ENCODE peak calls at places on chromosomes 3 and 15, in nine cellular contexts. G is A673, Q is fibroblast of lung, X is thyroid gland, N is heart left ventricle, Y is ovary, J is hepatocyte, U is tibial nerve, I is lung. L is an unnamed sample.

GRCh38 chr3:151182349-151183079 is 20.5 kb downstream of the GPR171 start:
- DNase-seq in G (no peak), Q (no peak), X (no peak), N (no peak), Y (no peak), J (no peak), U (no peak), I (no peak), L (no peak)

GRCh38 chr3:51396401-51396800 is 5.3 kb downstream of the RBM15B start:
- DNase-seq in G (no peak), Q (no peak), X (no peak), N (no peak), Y (no peak), J (no peak), U (no peak), I (no peak), L (no peak)

GRCh38 chr3:30643763-30644462 is 37.5 kb downstream of the TGFBR2 start:
- DNase-seq in G (no peak), Q (no peak), X (peak; percentile 6), N (no peak), Y (no peak), J (no peak), U (no peak), I (no peak), L (no peak)

GRCh38 chr3:27613846-27614500 is 108.2 kb downstream of the EOMES start:
- DNase-seq in G (no peak), Q (peak; percentile 67), X (no peak), N (no peak), Y (no peak), J (no peak), U (no peak), I (no peak), L (no peak)

GRCh38 chr3:26484140-26484539 is 138.4 kb upstream of the LRRC3B start:
- DNase-seq in G (peak; percentile 43), Q (no peak), X (no peak), N (no peak), Y (no peak), J (peak; percentile 13), U (no peak), I (no peak), L (no peak)

GRCh38 chr15:64753419-64754185 is 21.8 kb downstream of the RBPMS2 start:
- DNase-seq in G (no peak), Q (no peak), X (no peak), N (no peak), Y (no peak), J (no peak), U (no peak), I (no peak), L (no peak)

GRCh38 chr15:79101866-79102581 is 11.4 kb upstream of the RASGRF1 start:
- DNase-seq in G (peak; percentile 58), Q (no peak), X (no peak), N (no peak), Y (no peak), J (no peak), U (no peak), I (no peak), L (no peak)

GRCh38 chr3:11214451-11214987 is 57.7 kb upstream of the ATG7 start:
- DNase-seq in G (no peak), Q (no peak), X (no peak), N (no peak), Y (no peak), J (no peak), U (no peak), I (no peak), L (no peak)

GRCh38 chr3:66380200-66380932 is 120.5 kb downstream of the LRIG1 start:
- DNase-seq in G (no peak), Q (no peak), X (no peak), N (no peak), Y (no peak), J (no peak), U (no peak), I (no peak), L (no peak)

GRCh38 chr3:39705351-39705900 is 104.0 kb upstream of the MYRIP start:
- DNase-seq in G (no peak), Q (peak; percentile 2), X (no peak), N (no peak), Y (no peak), J (no peak), U (no peak), I (no peak), L (no peak)

GRCh38 chr3:18134386-18135082 is 290.6 kb downstream of the SATB1 start:
- DNase-seq in G (no peak), Q (peak; percentile 77), X (no peak), N (no peak), Y (no peak), J (no peak), U (no peak), I (no peak), L (peak; percentile 82)

GRCh38 chr3:84444726-84445521 is 513.9 kb upstream of the CADM2 start:
- DNase-seq in G (no peak), Q (no peak), X (no peak), N (no peak), Y (no peak), J (no peak), U (no peak), I (no peak), L (no peak)

DNA sequence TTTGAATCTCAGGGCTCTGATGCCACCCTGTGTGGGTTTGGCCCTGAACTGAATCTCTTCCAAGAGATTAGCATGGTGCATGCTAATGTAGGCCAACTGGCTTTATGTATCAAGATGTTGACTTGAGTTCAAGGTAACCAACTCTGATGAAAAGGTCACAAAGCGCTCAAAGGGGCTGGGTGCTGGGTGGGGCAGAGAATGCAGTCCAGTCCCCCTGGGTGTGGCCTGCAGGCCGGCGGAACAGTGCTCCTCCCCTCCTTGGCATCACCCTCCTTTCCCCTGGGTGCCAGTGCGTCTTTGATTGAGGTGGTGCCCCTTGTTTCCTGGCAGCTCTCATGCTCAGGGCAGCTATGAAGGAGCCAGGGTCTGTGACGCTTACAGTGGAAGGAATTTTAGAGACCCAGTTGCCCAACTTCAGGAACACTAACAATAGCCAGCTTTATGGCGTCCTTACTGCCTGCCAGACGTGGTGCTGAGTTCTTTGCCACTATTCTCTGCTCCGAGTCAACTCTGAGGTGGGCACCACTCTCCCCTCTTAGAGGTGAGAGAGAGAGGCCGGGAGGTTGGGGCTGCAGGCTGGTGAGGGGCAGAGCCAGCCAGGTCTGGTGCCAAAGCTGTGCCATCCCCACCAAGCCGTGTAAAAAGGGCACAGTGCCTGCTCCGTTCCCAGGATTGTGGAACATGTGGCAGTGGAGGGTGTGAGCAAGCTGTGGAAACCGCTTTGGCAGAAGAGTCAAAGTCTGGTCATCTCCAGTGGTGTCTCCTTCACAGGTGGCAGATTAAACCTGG is 9.8 kb downstream of the SYNM start:
- DNase-seq in G (no peak), Q (no peak), X (no peak), N (peak; percentile 55), Y (no peak), J (no peak), U (no peak), I (no peak), L (no peak)
- H3K27ac ChIP-seq in G (no peak overlapping the region), Q (no peak overlapping the region), X (no peak overlapping the region), N (peak overlapping the region; percentile 84), Y (no peak overlapping the region), J (no peak overlapping the region), U (no peak overlapping the region), I (no peak overlapping the region), L (no peak overlapping the region)

GRCh38 chr3:45639044-45639392 is 44.5 kb downstream of the LIMD1 start:
- DNase-seq in G (no peak), Q (no peak), X (no peak), N (no peak), Y (no peak), J (no peak), U (no peak), I (no peak), L (no peak)

GRCh38 chr3:45642731-45643152 is 46.5 kb upstream of the SACM1L start:
- DNase-seq in G (no peak), Q (peak; percentile 92), X (peak; percentile 94), N (no peak), Y (no peak), J (no peak), U (no peak), I (peak; percentile 88), L (no peak)

GRCh38 chr3:45640091-45640507 is 45.5 kb downstream of the LIMD1 start:
- DNase-seq in G (no peak), Q (no peak), X (no peak), N (no peak), Y (no peak), J (no peak), U (no peak), I (no peak), L (no peak)

GRCh38 chr3:45638299-45639043 is 43.9 kb downstream of the LIMD1 start:
- DNase-seq in G (no peak), Q (peak; percentile 49), X (no peak), N (no peak), Y (no peak), J (no peak), U (no peak), I (no peak), L (no peak)

DNA sequence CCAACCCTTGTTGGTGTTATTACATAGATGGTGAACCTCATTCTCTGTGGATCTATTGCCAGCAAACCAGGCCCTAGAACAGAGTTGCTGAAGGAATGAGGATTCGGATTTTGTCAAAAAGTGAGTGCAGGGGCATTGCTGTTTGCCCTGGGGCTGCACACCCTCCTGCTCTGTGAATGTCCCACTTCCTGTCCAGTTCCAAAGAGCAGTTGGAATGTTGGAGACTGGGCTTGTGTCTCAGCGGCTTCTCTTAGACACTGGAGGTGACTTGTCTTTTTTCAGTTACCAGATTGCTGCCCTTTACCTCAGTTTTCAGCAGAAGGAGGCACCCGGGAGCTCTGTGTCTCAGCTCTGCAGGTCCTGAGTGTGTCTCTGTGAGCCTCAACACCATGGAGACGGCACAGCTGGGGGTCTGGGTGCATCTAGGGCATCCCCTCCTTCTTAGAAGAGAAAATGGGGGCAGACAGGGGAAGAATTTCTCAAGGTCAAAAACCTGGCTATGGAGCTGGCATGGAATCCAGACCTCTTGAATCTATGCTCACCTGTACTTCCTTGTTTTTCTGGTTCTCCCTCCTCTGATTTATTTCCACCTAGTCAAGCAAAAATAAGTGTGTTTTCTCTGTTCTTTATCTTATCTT is 46.3 kb downstream of the LIMD1 start:
- DNase-seq in G (no peak), Q (no peak), X (peak; percentile 76), N (no peak), Y (no peak), J (no peak), U (no peak), I (no peak), L (no peak)
- H3K4me1 ChIP-seq in G (no peaks in the 10 kb centered on the region), Q (peaks cover 46% of the 10 kb centered on the region), X (peaks cover 51% of the 10 kb centered on the region), N (peaks cover 6% of the 10 kb centered on the region), Y (peaks cover 4% of the 10 kb centered on the region), J (peaks cover 27% of the 10 kb centered on the region), U (peaks cover 91% of the 10 kb centered on the region), I (peaks cover 22% of the 10 kb centered on the region), L (peaks cover 23% of the 10 kb centered on the region)

GRCh38 chr3:29137601-29138000 is 143.3 kb upstream of the RBMS3 start:
- DNase-seq in G (no peak), Q (no peak), X (no peak), N (no peak), Y (no peak), J (no peak), U (no peak), I (no peak), L (peak; percentile 44)
- TF ChIP-seq CTCF in G (no peak), Q (no peak), X (no peak), N (no peak), Y (no peak), J (no peak), U (no peak), I (no peak), L (peak; percentile 32)

GRCh38 chr15:27601239-27601942 is 497.7 kb downstream of the OCA2 start:
- DNase-seq in G (no peak), Q (peak; percentile 41), X (peak; percentile 41), N (no peak), Y (no peak), J (peak; percentile 12), U (no peak), I (no peak), L (no peak)

GRCh38 chr15:27598251-27599045 is 500.7 kb downstream of the OCA2 start:
- DNase-seq in G (no peak), Q (no peak), X (no peak), N (no peak), Y (no peak), J (no peak), U (no peak), I (no peak), L (no peak)
- H3K27ac ChIP-seq in G (no peak overlapping the region), Q (no peak overlapping the region), X (no peak overlapping the region), N (no peak overlapping the region), Y (no peak overlapping the region), J (no peak overlapping the region), U (no peak overlapping the region), I (no peak overlapping the region), L (no peak overlapping the region)